ENCODE peak calls at places on chromosome 3, in ten cellular contexts. J is transverse colon; P is lung; V is heart right ventricle; B is CD8-positive, alpha-beta memory T cell; C is CD4-positive, CD25-positive, alpha-beta regulatory T cell; G is foreskin keratinocyte; E is BJ; A is GM23248; Y is aorta. X is an unnamed sample. For H3K27me3, the result is how much of the 10 kb centered on the place peaks cover.

GRCh38 chr3:142269777-142270176 is 44.4 kb upstream of the GK5 start:
- DNase-seq in J (no peak), P (no peak), V (no peak), B (no peak), C (peak), G (no peak), E (no peak), A (peak), Y (no peak), X (no peak)

GRCh38 chr3:113746955-113747718 is at the start of gene ATP6V1A:
- DNase-seq in J (peak), P (peak), V (peak), B (peak), C (peak), G (no peak), E (no peak), A (peak), Y (peak), X (peak)

GRCh38 chr3:159200176-159200575 is 398.3 kb downstream of the MFSD1 start:
- DNase-seq in J (no peak), P (no peak), V (no peak), B (no peak), C (no peak), G (peak), E (peak), A (peak), Y (no peak), X (no peak)

GRCh38 chr3:29409409-29409808 is 128.5 kb downstream of the RBMS3 start:
- DNase-seq in J (no peak), P (no peak), V (no peak), B (no peak), C (no peak), G (no peak), E (no peak), A (peak), Y (no peak), X (no peak)

GRCh38 chr3:170355738-170356595 is 1.5 kb upstream of the SKIL start:
- DNase-seq in J (peak), P (peak), V (peak), B (peak), C (no peak), G (no peak), E (no peak), A (peak), Y (peak), X (peak)

GRCh38 chr3:5568451-5568850 is 380.9 kb downstream of the EDEM1 start:
- DNase-seq in J (peak), P (no peak), V (no peak), B (no peak), C (no peak), G (no peak), E (no peak), A (no peak), Y (no peak), X (peak)

GRCh38 chr3:155342344-155342743 is 48.9 kb upstream of the STRIT1 start:
- DNase-seq in J (no peak), P (no peak), V (no peak), B (no peak), C (no peak), G (no peak), E (no peak), A (no peak), Y (no peak), X (no peak)

GRCh38 chr3:136621628-136622027 is 130.6 kb downstream of the STAG1 start:
- DNase-seq in J (no peak), P (no peak), V (no peak), B (no peak), C (no peak), G (peak), E (peak), A (peak), Y (no peak), X (no peak)

GRCh38 chr3:156518726-156519125 is 36.2 kb downstream of the SSR3 start:
- DNase-seq in J (no peak), P (no peak), V (peak), B (no peak), C (no peak), G (no peak), E (no peak), A (peak), Y (no peak), X (no peak)

GRCh38 chr3:16817201-16817600 is 67.6 kb upstream of the PLCL2 start:
- DNase-seq in J (no peak), P (no peak), V (no peak), B (no peak), C (no peak), G (no peak), E (no peak), A (peak), Y (no peak), X (no peak)

GRCh38 chr3:196966526-196967401 is 1.9 kb downstream of the PIGZ start:
- DNase-seq in J (no peak), P (no peak), V (no peak), B (no peak), C (no peak), G (no peak), E (no peak), A (no peak), Y (no peak), X (no peak)

GRCh38 chr3:113210608-113211369 is 568 bp upstream of the BOC start:
- DNase-seq in J (no peak), P (no peak), V (no peak), B (no peak), C (no peak), G (no peak), E (no peak), A (peak), Y (no peak), X (no peak)

GRCh38 chr3:52122491-52122890 is 31.7 kb downstream of the POC1A start:
- DNase-seq in J (no peak), P (no peak), V (no peak), B (no peak), C (no peak), G (no peak), E (no peak), A (no peak), Y (peak), X (no peak)

DNA sequence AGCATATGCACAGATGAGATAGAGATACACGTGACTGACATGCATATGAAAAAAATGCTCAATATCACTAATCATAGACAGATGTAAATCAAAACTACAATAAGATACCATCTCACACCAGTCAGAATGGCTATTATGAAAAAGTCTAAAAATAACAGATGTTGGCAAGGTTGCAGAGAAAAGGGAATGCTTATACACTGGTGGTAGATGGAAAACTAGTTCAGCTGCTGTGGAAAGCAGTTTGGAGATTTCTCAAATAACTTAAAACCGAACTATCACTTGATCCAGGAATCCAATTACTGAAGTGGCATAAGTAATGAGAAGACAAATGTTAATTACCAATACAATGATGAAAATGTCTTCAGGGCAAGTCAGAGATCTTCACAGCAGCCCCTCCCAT is 71.3 kb upstream of the PLSCR4 start:
- DNase-seq in J (no peak), P (no peak), V (no peak), B (no peak), C (no peak), G (no peak), E (no peak), A (no peak), Y (no peak), X (no peak)
- H3K27me3 ChIP-seq in J (under half), P (under half), V (under half), B (under half), C (under half), G (under half), E (under half), A (under half), Y (under half), X (under half)

GRCh38 chr3:129417354-129417753 is 11.1 kb downstream of the EFCAB12 start:
- DNase-seq in J (no peak), P (no peak), V (peak), B (no peak), C (no peak), G (no peak), E (no peak), A (peak), Y (no peak), X (no peak)

GRCh38 chr3:129413687-129414506 is 14.5 kb downstream of the EFCAB12 start:
- DNase-seq in J (no peak), P (no peak), V (no peak), B (no peak), C (no peak), G (no peak), E (peak), A (peak), Y (no peak), X (peak)

GRCh38 chr3:129416408-129416807 is 12.0 kb downstream of the EFCAB12 start:
- DNase-seq in J (no peak), P (no peak), V (no peak), B (no peak), C (no peak), G (no peak), E (no peak), A (no peak), Y (no peak), X (no peak)

GRCh38 chr3:129415378-129415777 is 13.1 kb downstream of the EFCAB12 start:
- DNase-seq in J (no peak), P (no peak), V (no peak), B (no peak), C (no peak), G (no peak), E (no peak), A (no peak), Y (no peak), X (peak)

DNA sequence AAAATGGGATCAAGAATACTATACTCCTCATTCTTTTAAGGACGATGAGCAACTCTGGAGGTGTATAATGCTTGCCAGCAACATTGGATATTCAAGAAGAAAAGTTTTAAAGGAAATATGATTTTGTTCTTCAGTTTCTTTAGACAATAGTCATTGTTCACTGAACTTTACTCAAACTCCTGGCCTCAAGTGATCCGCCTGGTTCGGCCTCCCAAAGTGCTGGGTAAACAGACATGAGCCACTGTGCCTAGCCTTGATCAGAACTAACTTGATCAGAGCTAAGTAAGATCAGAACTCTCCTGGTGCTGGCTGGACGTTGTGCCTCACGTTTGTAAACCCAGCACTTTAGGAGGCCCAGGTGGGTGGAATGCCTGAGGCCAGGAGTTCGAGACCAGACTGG is 12.6 kb downstream of the EFCAB12 start:
- DNase-seq in J (no peak), P (no peak), V (no peak), B (no peak), C (no peak), G (no peak), E (no peak), A (no peak), Y (no peak), X (no peak)
- H3K27me3 ChIP-seq in J (under half), P (under half), V (under half), B (under half), C (under half), G (under half), E (under half), A (under half), Y (under half), X (under half)

DNA sequence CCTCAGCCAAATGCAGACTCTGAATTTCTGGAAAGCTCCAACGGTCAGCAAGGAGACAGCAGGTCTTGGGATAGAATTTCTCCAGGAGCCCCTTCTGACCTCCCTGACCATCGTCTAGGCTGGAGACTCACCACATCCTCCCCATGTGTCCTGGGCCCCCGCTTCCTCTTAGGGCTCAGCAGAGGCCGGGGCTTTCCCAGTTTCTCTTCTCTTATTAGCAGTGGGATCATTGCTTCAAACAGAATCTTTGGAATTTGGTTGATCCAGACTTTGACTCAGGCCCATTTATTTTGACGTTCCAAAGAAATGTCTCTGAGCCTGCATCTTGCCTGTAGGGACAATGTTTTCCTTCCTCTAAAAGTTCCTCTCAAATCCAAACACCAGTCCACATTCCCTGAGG is 38.4 kb upstream of the SLC6A6 start:
- DNase-seq in J (no peak), P (no peak), V (no peak), B (no peak), C (no peak), G (no peak), E (no peak), A (no peak), Y (no peak), X (no peak)
- H3K27me3 ChIP-seq in J (under half), P (under half), V (half or more), B (under half), C (under half), G (half or more), E (under half), A (under half), Y (under half), X (under half)

DNA sequence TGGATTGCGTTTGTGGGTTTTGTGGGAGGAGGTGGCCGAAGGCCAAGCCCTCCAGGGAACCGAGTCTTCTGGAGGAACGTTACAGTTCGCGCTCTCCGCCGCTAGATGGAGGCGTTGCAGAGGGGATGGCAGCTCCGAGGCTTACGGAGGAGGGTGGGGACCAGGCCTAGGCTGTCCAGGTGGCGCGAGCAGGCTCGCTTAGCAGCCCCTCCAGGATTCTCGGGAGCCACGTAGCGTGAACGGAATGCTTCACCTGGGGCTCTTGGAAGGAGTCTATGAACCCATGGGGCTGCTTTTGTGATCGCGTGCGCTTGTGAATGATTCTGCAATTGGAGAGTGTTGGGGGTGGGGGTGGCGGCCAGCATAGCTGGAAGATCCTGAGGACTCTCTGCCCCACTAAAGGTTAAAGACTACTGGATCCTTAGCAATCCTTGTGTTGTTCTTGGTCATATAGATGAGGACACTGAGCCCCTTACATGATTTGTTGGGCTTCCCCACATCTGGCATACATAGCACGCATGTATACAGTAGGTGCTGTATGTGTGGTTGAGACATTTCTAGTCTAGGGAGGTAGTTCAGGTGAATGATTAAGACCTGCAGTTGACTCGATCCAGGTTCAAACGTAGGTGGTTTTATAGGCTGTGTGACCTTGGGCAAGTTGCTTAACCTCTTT is 25.7 kb downstream of the FAM3D start:
- DNase-seq in J (peak), P (peak), V (peak), B (peak), C (peak), G (peak), E (peak), A (peak), Y (peak), X (peak)
- H3K27me3 ChIP-seq in J (under half), P (under half), V (under half), B (under half), C (under half), G (under half), E (under half), A (under half), Y (under half), X (under half)

X was measured in small intestine.